ENCODE peak calls at places on chromosomes 12 and 14, in four cellular contexts. K is uterus, Z is MCF 10A, Q is natural killer cell. B is an unnamed sample.

GRCh38 chr12:14629832-14630688 is 62.4 kb upstream of the PLBD1 start:
- DNase-seq in Q (peak; percentile 28), K (peak; percentile 75), Z (peak; percentile 77), B (peak; percentile 74)

GRCh38 chr12:117816-118345 is 51.3 kb downstream of the IQSEC3 start:
- DNase-seq in Q (no peak), Z (no peak), K (no peak), B (no peak)

GRCh38 chr14:60722836-60723217 is 1.3 kb downstream of the SIX4 start:
- DNase-seq in Z (no peak), Q (no peak), K (no peak), B (peak; percentile 65)

GRCh38 chr12:98332626-98333025 is 182.8 kb upstream of the TMPO start:
- DNase-seq in Z (peak; percentile 16), K (no peak), Q (no peak), B (no peak)

GRCh38 chr14:105864116-105864515 is 337.7 kb downstream of the TMEM121 start:
- DNase-seq in K (peak; percentile 2), Q (peak; percentile 7), Z (no peak), B (no peak)

GRCh38 chr12:62190921-62191746 is 69.1 kb upstream of the USP15 start:
- DNase-seq in Q (no peak), K (no peak), Z (no peak), B (peak; percentile 10)

GRCh38 chr14:91935621-91936020 is 11.9 kb downstream of the FBLN5 start:
- DNase-seq in K (no peak), Z (no peak), Q (no peak), B (no peak)

GRCh38 chr12:101086490-101086889 is 123.5 kb downstream of the SLC5A8 start:
- DNase-seq in Z (peak; percentile 10), Q (no peak), K (no peak), B (no peak)

GRCh38 chr12:122749569-122750332 is 2.9 kb upstream of the DENR start:
- DNase-seq in K (no peak), Z (no peak), Q (no peak), B (no peak)

GRCh38 chr14:59439256-59440015 is 25.7 kb downstream of the GPR135 start:
- DNase-seq in Z (peak; percentile 46), K (no peak), Q (no peak), B (no peak)

DNA sequence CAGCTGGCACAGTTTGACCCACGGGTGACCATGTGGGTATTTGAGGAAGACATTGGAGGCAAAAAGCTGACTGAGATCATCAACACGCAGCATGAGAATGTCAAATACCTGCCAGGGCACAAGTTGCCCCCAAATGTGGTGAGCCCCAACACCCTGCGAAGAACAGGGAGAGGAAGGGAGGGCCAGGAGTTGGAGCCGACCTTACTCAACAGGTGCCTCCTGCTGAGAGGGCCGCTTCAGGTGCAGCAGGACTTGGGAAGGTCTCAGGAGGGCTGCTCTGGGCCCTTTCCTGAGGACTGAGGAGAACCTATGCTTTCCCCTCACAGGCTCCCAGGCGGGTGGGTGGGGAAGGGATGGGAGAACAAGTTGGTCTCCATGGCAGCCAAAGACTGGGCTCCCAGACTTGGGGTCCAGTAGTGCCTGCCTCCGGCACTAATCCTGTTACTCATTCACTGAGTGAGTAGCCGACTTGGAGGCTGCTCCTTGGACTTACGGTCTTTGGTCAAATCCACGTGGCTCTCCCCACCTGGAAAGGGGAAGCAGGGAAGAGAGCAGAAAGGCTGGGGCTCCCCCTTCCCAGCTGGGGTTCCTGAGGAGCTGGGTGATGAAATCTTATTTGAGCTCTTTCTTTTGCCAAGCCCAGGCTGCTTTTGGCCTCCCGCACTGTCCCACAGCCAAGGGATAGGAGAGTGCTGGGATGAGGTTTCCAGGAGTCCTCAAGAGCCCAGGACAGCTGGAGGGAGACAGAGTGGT is 982 bp downstream of the GPD1 start:
- DNase-seq in Q (no peak), Z (no peak), K (peak; percentile 64), B (no peak)
- TF ChIP-seq CTCF in Q (no peak), Z (no peak), K (no peak), B (no peak)

GRCh38 chr14:103749860-103750259 is 34.2 kb downstream of the ZFYVE21 start:
- DNase-seq in Z (no peak), Q (no peak), K (no peak), B (no peak)
- TF ChIP-seq CTCF in Z (no peak), Q (no peak), K (peak; percentile 41), B (no peak)

GRCh38 chr14:25406818-25407217 is 356.9 kb upstream of the STXBP6 start:
- DNase-seq in Q (no peak), Z (no peak), K (no peak), B (no peak)
- TF ChIP-seq CTCF in Q (peak; percentile 39), Z (peak; percentile 37), K (no peak), B (peak; percentile 68)

GRCh38 chr14:63727231-63727735 is 582 bp downstream of the SGPP1 start:
- DNase-seq in Z (peak; percentile 29), Q (peak; percentile 31), K (peak; percentile 31), B (peak; percentile 38)

GRCh38 chr14:63726499-63726898 is 1.4 kb downstream of the SGPP1 start:
- DNase-seq in Z (no peak), Q (no peak), K (no peak), B (no peak)

GRCh38 chr14:63730659-63731058 is 2.8 kb upstream of the SGPP1 start:
- DNase-seq in Q (no peak), K (no peak), Z (no peak), B (no peak)

GRCh38 chr14:63725786-63726185 is 2.1 kb downstream of the SGPP1 start:
- DNase-seq in Q (no peak), K (no peak), Z (no peak), B (no peak)

DNA sequence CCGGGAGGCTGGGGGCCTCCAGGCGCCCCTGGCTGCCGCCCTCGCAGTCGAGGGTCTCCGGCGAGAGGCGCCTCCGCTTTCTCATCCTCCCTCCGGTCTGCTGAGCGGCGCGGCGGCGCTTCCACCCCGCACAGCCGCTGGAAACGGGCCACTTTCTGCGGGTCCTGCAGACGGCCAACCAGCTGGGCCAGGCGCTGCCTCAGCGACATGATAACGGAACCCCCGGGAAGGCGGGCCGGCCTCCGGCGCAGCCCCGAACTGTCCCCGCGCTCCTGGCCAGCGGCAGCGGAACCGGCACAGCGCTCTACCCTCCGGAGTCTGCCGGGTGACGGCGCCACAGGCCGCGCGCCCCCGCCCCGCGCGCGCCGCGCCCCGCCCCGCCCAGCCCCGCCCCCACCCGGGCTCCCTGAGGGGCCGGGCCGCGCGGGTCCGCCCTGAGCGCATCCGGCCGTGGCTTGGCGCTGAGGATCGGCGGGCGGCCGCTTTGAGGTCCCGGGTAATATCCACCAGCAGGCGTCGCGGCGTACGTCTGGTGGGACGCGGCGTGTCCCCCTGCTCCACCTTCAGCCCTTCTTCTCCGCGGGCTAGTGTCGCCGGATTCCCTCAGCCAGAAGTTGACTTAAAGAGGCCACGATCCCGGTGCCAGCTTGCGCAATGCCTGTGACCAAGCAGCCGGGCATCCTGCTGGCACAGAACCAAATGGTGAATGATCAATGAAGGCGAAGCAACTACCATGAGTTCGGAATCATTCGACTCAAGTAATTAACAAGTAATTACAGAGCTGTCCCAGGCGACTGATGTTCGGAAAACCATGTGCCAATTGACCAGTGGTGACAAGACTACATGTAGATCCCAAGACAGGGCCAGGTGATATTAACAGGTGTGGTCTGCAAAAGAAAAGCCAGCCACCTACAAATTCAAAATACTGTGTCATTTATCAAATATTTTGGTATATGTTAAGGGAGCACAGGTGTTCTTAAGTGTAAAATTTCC is at the start of gene SGPP1:
- DNase-seq in Q (peak; percentile 79), K (peak; percentile 77), Z (peak; percentile 76), B (peak; percentile 68)
- TF ChIP-seq CTCF in Q (peak; percentile 30), K (peak; percentile 56), Z (peak; percentile 31), B (peak; percentile 51)

B was measured in progenitor cell of endocrine pancreas.